ENCODE peak calls at places on chromosomes 13 and 19, in four cellular contexts. One of them, this sample, is unnamed.

GRCh38 chr13:44243198-44243852 is 130.3 kb upstream of the SERP2 start:
- DNase-seq in stromal cell of bone marrow: no peak
- DNase-seq in choroid plexus epithelial cell: peak
- DNase-seq in AG10803: peak
- DNase-seq in this sample: peak

GRCh38 chr13:73250061-73250460 is 191.3 kb downstream of the KLF5 start:
- DNase-seq in AG10803: no peak
- DNase-seq in stromal cell of bone marrow: no peak
- DNase-seq in choroid plexus epithelial cell: no peak
- DNase-seq in this sample: no peak

GRCh38 chr13:36163809-36164308 is 32.7 kb upstream of the DCLK1 start:
- DNase-seq in AG10803: peak
- DNase-seq in choroid plexus epithelial cell: peak
- DNase-seq in stromal cell of bone marrow: peak
- DNase-seq in this sample: no peak

GRCh38 chr13:27425151-27425917 is 915 bp downstream of the GTF3A start:
- DNase-seq in choroid plexus epithelial cell: peak
- DNase-seq in AG10803: no peak
- DNase-seq in stromal cell of bone marrow: no peak
- DNase-seq in this sample: peak

GRCh38 chr13:96822900-96823299 is 171.4 kb downstream of the OXGR1 start:
- DNase-seq in stromal cell of bone marrow: no peak
- DNase-seq in choroid plexus epithelial cell: peak
- DNase-seq in AG10803: no peak
- DNase-seq in this sample: peak

GRCh38 chr19:47726467-47726866 is 13.2 kb downstream of the EHD2 start:
- DNase-seq in stromal cell of bone marrow: peak
- DNase-seq in AG10803: peak
- DNase-seq in choroid plexus epithelial cell: peak
- DNase-seq in this sample: no peak

GRCh38 chr19:55070755-55071502 is 4.7 kb upstream of the EPS8L1 start:
- DNase-seq in AG10803: peak
- DNase-seq in choroid plexus epithelial cell: peak
- DNase-seq in stromal cell of bone marrow: peak
- DNase-seq in this sample: no peak

GRCh38 chr19:54391589-54392061 is 23.6 kb upstream of the TTYH1 start:
- DNase-seq in choroid plexus epithelial cell: no peak
- DNase-seq in AG10803: no peak
- DNase-seq in stromal cell of bone marrow: no peak
- DNase-seq in this sample: no peak

GRCh38 chr13:83298636-83299035 is 583.6 kb downstream of the SLITRK1 start:
- DNase-seq in AG10803: no peak
- DNase-seq in choroid plexus epithelial cell: no peak
- DNase-seq in stromal cell of bone marrow: no peak
- DNase-seq in this sample: no peak

GRCh38 chr13:99065250-99066015 is 87.6 kb upstream of the DOCK9 start:
- DNase-seq in choroid plexus epithelial cell: no peak
- DNase-seq in AG10803: no peak
- DNase-seq in stromal cell of bone marrow: no peak
- DNase-seq in this sample: no peak

GRCh38 chr19:55423225-55423967 is 15.8 kb upstream of the UBE2S start:
- DNase-seq in choroid plexus epithelial cell: no peak
- DNase-seq in AG10803: no peak
- DNase-seq in stromal cell of bone marrow: no peak
- DNase-seq in this sample: no peak

GRCh38 chr19:5445667-5446066 is 9.6 kb upstream of the ZNRF4 start:
- DNase-seq in AG10803: peak
- DNase-seq in stromal cell of bone marrow: no peak
- DNase-seq in choroid plexus epithelial cell: no peak
- DNase-seq in this sample: no peak

GRCh38 chr13:44317752-44318550 is 55.7 kb upstream of the SERP2 start:
- DNase-seq in stromal cell of bone marrow: peak
- DNase-seq in choroid plexus epithelial cell: no peak
- DNase-seq in AG10803: peak
- DNase-seq in this sample: no peak

GRCh38 chr13:22176968-22177545 is 506.2 kb downstream of the FGF9 start:
- DNase-seq in choroid plexus epithelial cell: no peak
- DNase-seq in AG10803: no peak
- DNase-seq in stromal cell of bone marrow: no peak
- DNase-seq in this sample: no peak

GRCh38 chr19:9793051-9793591 is 24.6 kb upstream of the ZNF846 start:
- DNase-seq in choroid plexus epithelial cell: peak
- DNase-seq in stromal cell of bone marrow: peak
- DNase-seq in AG10803: peak
- DNase-seq in this sample: no peak

GRCh38 chr19:31821346-31821745 is 472.1 kb upstream of the TSHZ3 start:
- DNase-seq in stromal cell of bone marrow: no peak
- DNase-seq in AG10803: no peak
- DNase-seq in choroid plexus epithelial cell: no peak
- DNase-seq in this sample: no peak

GRCh38 chr19:48739400-48739825 is 997 bp downstream of the RASIP1 start:
- DNase-seq in choroid plexus epithelial cell: no peak
- DNase-seq in stromal cell of bone marrow: no peak
- DNase-seq in AG10803: no peak
- DNase-seq in this sample: no peak

GRCh38 chr19:41192574-41193419 is at the start of gene CYP2S1:
- DNase-seq in stromal cell of bone marrow: no peak
- DNase-seq in AG10803: no peak
- DNase-seq in choroid plexus epithelial cell: no peak
- DNase-seq in this sample: no peak

GRCh38 chr19:3556978-3557460 is 367 bp downstream of the MFSD12 start:
- DNase-seq in AG10803: no peak
- DNase-seq in stromal cell of bone marrow: no peak
- DNase-seq in choroid plexus epithelial cell: peak
- DNase-seq in this sample: peak

GRCh38 chr19:33194884-33195710 is 967 bp downstream of the LRP3 start:
- DNase-seq in choroid plexus epithelial cell: peak
- DNase-seq in stromal cell of bone marrow: no peak
- DNase-seq in AG10803: peak
- DNase-seq in this sample: no peak

This sample was measured in GM20000.